ENCODE peak calls at places on chromosomes 1 and 21, in six cellular contexts. One of them, this sample, is unnamed.

GRCh38 chr1:204989266-204990058 is 53.5 kb upstream of the CNTN2 start:
- DNase-seq in aorta: no peak
- DNase-seq in anterior cingulate cortex: peak
- DNase-seq in HuH-7.5: peak
- DNase-seq in GM13976: peak
- DNase-seq in thoracic aorta: no peak
- DNase-seq in this sample: peak

GRCh38 chr1:16434007-16434406 is 3.2 kb downstream of the SPATA21 start:
- DNase-seq in aorta: no peak
- DNase-seq in anterior cingulate cortex: no peak
- DNase-seq in HuH-7.5: no peak
- DNase-seq in GM13976: no peak
- DNase-seq in thoracic aorta: no peak
- DNase-seq in this sample: no peak

GRCh38 chr1:216310776-216311175 is 112.5 kb downstream of the USH2A start:
- DNase-seq in aorta: no peak
- DNase-seq in anterior cingulate cortex: no peak
- DNase-seq in HuH-7.5: no peak
- DNase-seq in GM13976: peak
- DNase-seq in thoracic aorta: no peak
- DNase-seq in this sample: no peak

GRCh38 chr1:212718499-212718898 is 18.9 kb upstream of the BATF3 start:
- DNase-seq in aorta: no peak
- DNase-seq in anterior cingulate cortex: no peak
- DNase-seq in HuH-7.5: no peak
- DNase-seq in GM13976: no peak
- DNase-seq in thoracic aorta: no peak
- DNase-seq in this sample: no peak

GRCh38 chr1:209875510-209875909 is 47.7 kb downstream of the UTP25 start:
- DNase-seq in aorta: no peak
- DNase-seq in anterior cingulate cortex: no peak
- DNase-seq in HuH-7.5: no peak
- DNase-seq in GM13976: no peak
- DNase-seq in thoracic aorta: no peak
- DNase-seq in this sample: no peak

GRCh38 chr1:207026177-207026576 is 6.4 kb downstream of the C1orf116 start:
- DNase-seq in aorta: no peak
- DNase-seq in anterior cingulate cortex: no peak
- DNase-seq in HuH-7.5: no peak
- DNase-seq in GM13976: no peak
- DNase-seq in thoracic aorta: no peak
- DNase-seq in this sample: no peak

GRCh38 chr21:25578070-25578961 is 29.0 kb downstream of the MRPL39 start:
- DNase-seq in aorta: no peak
- DNase-seq in anterior cingulate cortex: no peak
- DNase-seq in HuH-7.5: no peak
- DNase-seq in GM13976: no peak
- DNase-seq in thoracic aorta: no peak
- DNase-seq in this sample: no peak

GRCh38 chr1:43317817-43318471 is 17.2 kb downstream of the TIE1 start:
- DNase-seq in aorta: peak
- DNase-seq in anterior cingulate cortex: peak
- DNase-seq in HuH-7.5: no peak
- DNase-seq in GM13976: no peak
- DNase-seq in thoracic aorta: no peak
- DNase-seq in this sample: no peak

GRCh38 chr1:84096121-84096635 is 47.9 kb upstream of the PRKACB start:
- DNase-seq in aorta: no peak
- DNase-seq in anterior cingulate cortex: no peak
- DNase-seq in HuH-7.5: no peak
- DNase-seq in GM13976: no peak
- DNase-seq in thoracic aorta: no peak
- DNase-seq in this sample: no peak

GRCh38 chr1:59985901-59986735 is 59.5 kb upstream of the CYP2J2 start:
- DNase-seq in aorta: no peak
- DNase-seq in anterior cingulate cortex: peak
- DNase-seq in HuH-7.5: no peak
- DNase-seq in GM13976: no peak
- DNase-seq in thoracic aorta: no peak
- DNase-seq in this sample: peak

GRCh38 chr1:29052100-29052499 is 71.6 kb downstream of the TMEM200B start:
- DNase-seq in aorta: no peak
- DNase-seq in anterior cingulate cortex: no peak
- DNase-seq in HuH-7.5: no peak
- DNase-seq in GM13976: no peak
- DNase-seq in thoracic aorta: no peak
- DNase-seq in this sample: no peak

GRCh38 chr1:206766251-206766856 is 4.2 kb upstream of the IL19 start:
- DNase-seq in aorta: peak
- DNase-seq in anterior cingulate cortex: no peak
- DNase-seq in HuH-7.5: no peak
- DNase-seq in GM13976: peak
- DNase-seq in thoracic aorta: no peak
- DNase-seq in this sample: no peak

GRCh38 chr1:177780096-177780700 is 189.7 kb downstream of the SEC16B start:
- DNase-seq in aorta: no peak
- DNase-seq in anterior cingulate cortex: no peak
- DNase-seq in HuH-7.5: peak
- DNase-seq in GM13976: peak
- DNase-seq in thoracic aorta: no peak
- DNase-seq in this sample: no peak

GRCh38 chr1:41072051-41072450 is 50.5 kb upstream of the SLFNL1 start:
- DNase-seq in aorta: no peak
- DNase-seq in anterior cingulate cortex: no peak
- DNase-seq in HuH-7.5: no peak
- DNase-seq in GM13976: no peak
- DNase-seq in thoracic aorta: no peak
- DNase-seq in this sample: no peak

GRCh38 chr21:42002421-42002958 is 7.7 kb downstream of the ZBTB21 start:
- DNase-seq in aorta: no peak
- DNase-seq in anterior cingulate cortex: no peak
- DNase-seq in HuH-7.5: no peak
- DNase-seq in GM13976: peak
- DNase-seq in thoracic aorta: no peak
- DNase-seq in this sample: no peak

GRCh38 chr21:37266515-37267221 is 466 bp downstream of the VPS26C start:
- DNase-seq in aorta: peak
- DNase-seq in anterior cingulate cortex: no peak
- DNase-seq in HuH-7.5: peak
- DNase-seq in GM13976: peak
- DNase-seq in thoracic aorta: no peak
- DNase-seq in this sample: no peak

GRCh38 chr1:198986041-198986440 is 347.2 kb downstream of the PTPRC start:
- DNase-seq in aorta: no peak
- DNase-seq in anterior cingulate cortex: no peak
- DNase-seq in HuH-7.5: no peak
- DNase-seq in GM13976: no peak
- DNase-seq in thoracic aorta: no peak
- DNase-seq in this sample: no peak

GRCh38 chr21:46428286-46428685 is 30.4 kb upstream of the DIP2A start:
- DNase-seq in aorta: no peak
- DNase-seq in anterior cingulate cortex: no peak
- DNase-seq in HuH-7.5: no peak
- DNase-seq in GM13976: no peak
- DNase-seq in thoracic aorta: no peak
- DNase-seq in this sample: no peak

GRCh38 chr1:27031235-27032118 is 18.8 kb upstream of the TENT5B start:
- DNase-seq in aorta: peak
- DNase-seq in anterior cingulate cortex: peak
- DNase-seq in HuH-7.5: no peak
- DNase-seq in GM13976: no peak
- DNase-seq in thoracic aorta: peak
- DNase-seq in this sample: peak

GRCh38 chr1:155091071-155092051 is 12.7 kb downstream of the EFNA3 start:
- DNase-seq in aorta: peak
- DNase-seq in anterior cingulate cortex: peak
- DNase-seq in HuH-7.5: peak
- DNase-seq in GM13976: peak
- DNase-seq in thoracic aorta: no peak
- DNase-seq in this sample: peak

GRCh38 chr1:95353185-95353584 is 119.2 kb downstream of the RWDD3 start:
- DNase-seq in aorta: no peak
- DNase-seq in anterior cingulate cortex: no peak
- DNase-seq in HuH-7.5: no peak
- DNase-seq in GM13976: no peak
- DNase-seq in thoracic aorta: no peak
- DNase-seq in this sample: no peak

GRCh38 chr1:231106347-231106746 is 55.5 kb upstream of the TRIM67 start:
- DNase-seq in aorta: no peak
- DNase-seq in anterior cingulate cortex: no peak
- DNase-seq in HuH-7.5: no peak
- DNase-seq in GM13976: no peak
- DNase-seq in thoracic aorta: no peak
- DNase-seq in this sample: no peak

GRCh38 chr1:109570414-109570813 is 22.0 kb downstream of the GNAI3 start:
- DNase-seq in aorta: no peak
- DNase-seq in anterior cingulate cortex: no peak
- DNase-seq in HuH-7.5: no peak
- DNase-seq in GM13976: no peak
- DNase-seq in thoracic aorta: no peak
- DNase-seq in this sample: no peak

GRCh38 chr21:28601708-28602107 is 391.0 kb downstream of the LTN1 start:
- DNase-seq in aorta: no peak
- DNase-seq in anterior cingulate cortex: no peak
- DNase-seq in HuH-7.5: no peak
- DNase-seq in GM13976: no peak
- DNase-seq in thoracic aorta: no peak
- DNase-seq in this sample: no peak

GRCh38 chr1:183996036-183996376 is 41.5 kb downstream of the COLGALT2 start:
- DNase-seq in aorta: no peak
- DNase-seq in anterior cingulate cortex: no peak
- DNase-seq in HuH-7.5: no peak
- DNase-seq in GM13976: no peak
- DNase-seq in thoracic aorta: no peak
- DNase-seq in this sample: no peak

GRCh38 chr1:12415239-12415543 is 185.4 kb downstream of the VPS13D start:
- DNase-seq in aorta: no peak
- DNase-seq in anterior cingulate cortex: no peak
- DNase-seq in HuH-7.5: no peak
- DNase-seq in GM13976: no peak
- DNase-seq in thoracic aorta: no peak
- DNase-seq in this sample: no peak

GRCh38 chr1:89724369-89725015 is 91.6 kb downstream of the LRRC8C start:
- DNase-seq in aorta: peak
- DNase-seq in anterior cingulate cortex: no peak
- DNase-seq in HuH-7.5: no peak
- DNase-seq in GM13976: peak
- DNase-seq in thoracic aorta: no peak
- DNase-seq in this sample: no peak

GRCh38 chr1:241460098-241460873 is 59.3 kb downstream of the FH start:
- DNase-seq in aorta: no peak
- DNase-seq in anterior cingulate cortex: no peak
- DNase-seq in HuH-7.5: no peak
- DNase-seq in GM13976: no peak
- DNase-seq in thoracic aorta: no peak
- DNase-seq in this sample: no peak

GRCh38 chr1:23837905-23838304 is 12.7 kb upstream of the HMGCL start:
- DNase-seq in aorta: peak
- DNase-seq in anterior cingulate cortex: no peak
- DNase-seq in HuH-7.5: no peak
- DNase-seq in GM13976: no peak
- DNase-seq in thoracic aorta: no peak
- DNase-seq in this sample: no peak

GRCh38 chr1:170661646-170662411 is 2.1 kb upstream of the PRRX1 start:
- DNase-seq in aorta: peak
- DNase-seq in anterior cingulate cortex: no peak
- DNase-seq in HuH-7.5: no peak
- DNase-seq in GM13976: peak
- DNase-seq in thoracic aorta: no peak
- DNase-seq in this sample: peak

GRCh38 chr1:185483647-185484450 is 166.8 kb upstream of the IVNS1ABP start:
- DNase-seq in aorta: no peak
- DNase-seq in anterior cingulate cortex: no peak
- DNase-seq in HuH-7.5: no peak
- DNase-seq in GM13976: no peak
- DNase-seq in thoracic aorta: no peak
- DNase-seq in this sample: no peak

GRCh38 chr1:26177182-26177684 is at the start of gene CNKSR1:
- DNase-seq in aorta: no peak
- DNase-seq in anterior cingulate cortex: no peak
- DNase-seq in HuH-7.5: no peak
- DNase-seq in GM13976: no peak
- DNase-seq in thoracic aorta: no peak
- DNase-seq in this sample: no peak

GRCh38 chr1:3722846-3723245 is 29.4 kb upstream of the CCDC27 start:
- DNase-seq in aorta: no peak
- DNase-seq in anterior cingulate cortex: no peak
- DNase-seq in HuH-7.5: no peak
- DNase-seq in GM13976: no peak
- DNase-seq in thoracic aorta: no peak
- DNase-seq in this sample: no peak

GRCh38 chr1:61460230-61460629 is 264.7 kb downstream of the TM2D1 start:
- DNase-seq in aorta: no peak
- DNase-seq in anterior cingulate cortex: no peak
- DNase-seq in HuH-7.5: no peak
- DNase-seq in GM13976: no peak
- DNase-seq in thoracic aorta: no peak
- DNase-seq in this sample: no peak

This sample was measured in hypothalamus.